ENCODE peak calls at places on chromosomes 4 and X, in seven cellular contexts. O, Q, K, U, V, D and M are unnamed samples.

GRCh38 chr4:139552908-139553307 is 3.1 kb downstream of the SETD7 start:
- DNase-seq in K (no peak), U (no peak), V (no peak), D (peak; percentile 41), Q (no peak), O (no peak), M (no peak)

GRCh38 chrX:12887767-12888166 is 18.7 kb upstream of the TLR8 start:
- DNase-seq in O (no peak), V (no peak), U (no peak), K (no peak), Q (no peak), D (no peak), M (no peak)

GRCh38 chr4:140061883-140062282 is 92.1 kb downstream of the MAML3 start:
- DNase-seq in D (no peak), V (no peak), O (no peak), K (no peak), Q (no peak), U (no peak), M (no peak)

GRCh38 chr4:118746251-118746919 is 61.2 kb downstream of the METTL14 start:
- DNase-seq in U (no peak), D (no peak), K (no peak), O (no peak), V (no peak), Q (no peak), M (no peak)

GRCh38 chr4:2965262-2965661 is 1.9 kb downstream of the GRK4 start:
- DNase-seq in O (no peak), Q (no peak), V (no peak), U (no peak), D (no peak), K (no peak), M (no peak)

GRCh38 chr4:20249333-20249732 is 2.4 kb upstream of the SLIT2 start:
- DNase-seq in U (no peak), O (peak; percentile 50), V (no peak), D (peak; percentile 80), K (peak; percentile 85), Q (peak; percentile 47), M (no peak)

GRCh38 chr4:1833307-1834046 is 22.5 kb downstream of the LETM1 start:
- DNase-seq in K (no peak), Q (no peak), D (no peak), U (no peak), O (no peak), V (no peak), M (no peak)

GRCh38 chr4:41212221-41213203 is 1.8 kb downstream of the APBB2 start:
- DNase-seq in Q (peak; percentile 74), O (peak; percentile 71), D (peak; percentile 88), K (peak; percentile 90), V (peak; percentile 57), U (no peak), M (peak; percentile 45)

GRCh38 chr4:7649411-7649740 is 214.6 kb upstream of the PSAPL1 start:
- DNase-seq in K (no peak), V (no peak), O (no peak), Q (no peak), U (no peak), D (no peak), M (no peak)

GRCh38 chrX:21840199-21840557 is 761 bp downstream of the MBTPS2 start:
- DNase-seq in K (peak; percentile 13), V (no peak), D (peak; percentile 31), Q (peak; percentile 1), U (peak; percentile 1), O (peak; percentile 34), M (no peak)

GRCh38 chr4:140296335-140296753 is 77.1 kb upstream of the SCOC start:
- DNase-seq in D (peak; percentile 87), O (peak; percentile 85), V (no peak), Q (peak; percentile 39), U (no peak), K (peak; percentile 96), M (peak; percentile 47)

GRCh38 chr4:5882947-5883346 is 9.9 kb downstream of the CRMP1 start:
- DNase-seq in K (no peak), D (no peak), O (no peak), U (no peak), Q (peak; percentile 5), V (no peak), M (no peak)

GRCh38 chr4:104989363-104989762 is 157.3 kb upstream of the TET2 start:
- DNase-seq in O (peak; percentile 79), U (no peak), K (no peak), Q (peak; percentile 76), D (peak; percentile 34), V (no peak), M (peak; percentile 26)

GRCh38 chr4:118338981-118339765 is 13.6 kb downstream of the PRSS12 start:
- DNase-seq in V (no peak), U (no peak), O (peak; percentile 77), Q (peak; percentile 62), K (peak; percentile 71), D (peak; percentile 89), M (peak; percentile 43)

GRCh38 chrX:46209768-46210167 is 335.5 kb downstream of the ZNF674 start:
- DNase-seq in Q (peak; percentile 93), V (no peak), O (peak; percentile 61), K (no peak), U (no peak), D (no peak), M (no peak)

GRCh38 chr4:189124149-189124758 is 816.4 kb upstream of the FRG1 start:
- DNase-seq in Q (peak; percentile 39), D (peak; percentile 70), U (no peak), K (peak; percentile 79), V (peak; percentile 65), O (peak; percentile 8), M (peak; percentile 23)

GRCh38 chr4:142705820-142706219 is 140.3 kb downstream of the INPP4B start:
- DNase-seq in K (peak; percentile 30), D (no peak), U (no peak), Q (no peak), V (no peak), O (no peak), M (no peak)

GRCh38 chr4:38177035-38177791 is 217.0 kb downstream of the PTTG2 start:
- DNase-seq in O (peak; percentile 46), Q (peak; percentile 46), V (no peak), D (peak; percentile 59), K (peak; percentile 47), U (peak; percentile 62), M (peak; percentile 7)

GRCh38 chr4:181541396-181541795 is 701.8 kb upstream of the TENM3 start:
- DNase-seq in U (no peak), D (peak; percentile 66), Q (no peak), O (peak; percentile 77), V (no peak), K (no peak), M (no peak)

GRCh38 chr4:2047031-2047660 is 12.0 kb upstream of the NAT8L start:
- DNase-seq in V (no peak), D (no peak), O (no peak), U (no peak), K (no peak), Q (no peak), M (no peak)

GRCh38 chr4:76984788-76985211 is 35.2 kb downstream of the SEPTIN11 start:
- DNase-seq in O (peak; percentile 100), V (no peak), D (peak; percentile 100), U (no peak), Q (peak; percentile 80), K (peak; percentile 99), M (peak; percentile 74)

GRCh38 chrX:118521435-118521834 is 25.8 kb downstream of the DOCK11 start:
- DNase-seq in D (peak; percentile 71), Q (no peak), O (peak; percentile 61), V (no peak), K (peak; percentile 80), U (no peak), M (no peak)

GRCh38 chrX:118522230-118522926 is 26.8 kb downstream of the DOCK11 start:
- DNase-seq in U (no peak), V (no peak), D (no peak), O (no peak), Q (no peak), K (peak; percentile 9), M (no peak)

GRCh38 chrX:118520858-118521206 is 25.2 kb downstream of the DOCK11 start:
- DNase-seq in K (no peak), Q (no peak), O (peak; percentile 60), D (no peak), V (no peak), U (no peak), M (peak; percentile 6)

GRCh38 chrX:118520206-118520857 is 24.7 kb downstream of the DOCK11 start:
- DNase-seq in V (no peak), K (peak; percentile 84), Q (peak; percentile 56), D (peak; percentile 73), U (no peak), O (peak; percentile 69), M (peak; percentile 45)

GRCh38 chrX:118519411-118520205 is 24.0 kb downstream of the DOCK11 start:
- DNase-seq in D (peak; percentile 66), U (no peak), O (peak; percentile 71), K (peak; percentile 63), V (no peak), Q (peak; percentile 49), M (no peak)
- H3K4me3 ChIP-seq in D (no peak overlapping the region), U (no peak overlapping the region), O (no peak overlapping the region), K (no peak overlapping the region), V (no peak overlapping the region), Q (no peak overlapping the region), M (no peak overlapping the region)

GRCh38 chrX:102155806-102156179 is at the start of gene BEX5:
- DNase-seq in Q (peak; percentile 57), O (no peak), D (no peak), K (peak; percentile 12), V (peak; percentile 84), U (peak; percentile 70), M (peak; percentile 9)

GRCh38 chrX:102154218-102154860 is 1.4 kb downstream of the BEX5 start:
- DNase-seq in U (no peak), O (no peak), Q (no peak), D (no peak), V (peak; percentile 64), K (no peak), M (no peak)

GRCh38 chrX:102154900-102155805 is 624 bp downstream of the BEX5 start:
- DNase-seq in O (no peak), V (peak; percentile 11), U (peak; percentile 42), Q (peak; percentile 10), D (no peak), K (no peak), M (no peak)
- H3K4me3 ChIP-seq in O (no peak overlapping the region), V (peak overlapping the region; percentile 69), U (peak overlapping the region; percentile 74), Q (peak overlapping the region; percentile 40), D (no peak overlapping the region), K (no peak overlapping the region), M (no peak overlapping the region)

GRCh38 chrX:153643431-153644351 is 3.3 kb upstream of the DUSP9 start:
- DNase-seq in U (no peak), O (no peak), Q (no peak), D (peak; percentile 8), V (peak; percentile 22), K (peak; percentile 34), M (peak; percentile 22)
- H3K4me3 ChIP-seq in U (no peak overlapping the region), O (no peak overlapping the region), Q (no peak overlapping the region), D (no peak overlapping the region), V (peak overlapping the region; percentile 48), K (no peak overlapping the region), M (peak overlapping the region; percentile 22)

GRCh38 chrX:139692506-139692849 is 15.5 kb downstream of the MCF2 start:
- DNase-seq in K (peak; percentile 9), U (no peak), O (no peak), V (peak; percentile 36), Q (no peak), D (peak; percentile 5), M (no peak)

GRCh38 chrX:139691843-139692505 is 16.0 kb downstream of the MCF2 start:
- DNase-seq in K (peak; percentile 13), Q (no peak), D (peak; percentile 2), U (no peak), O (peak; percentile 18), V (peak; percentile 45), M (no peak)

GRCh38 chrX:139691493-139691842 is 16.5 kb downstream of the MCF2 start:
- DNase-seq in V (peak; percentile 15), U (no peak), K (peak; percentile 27), O (peak; percentile 19), Q (no peak), D (peak; percentile 3), M (peak; percentile 17)

GRCh38 chrX:139692908-139693307 is 15.1 kb downstream of the MCF2 start:
- DNase-seq in U (no peak), V (no peak), D (no peak), K (no peak), O (no peak), Q (no peak), M (no peak)
- H3K4me3 ChIP-seq in U (no peak overlapping the region), V (peak overlapping the region; percentile 55), D (no peak overlapping the region), K (peak overlapping the region; percentile 36), O (peak overlapping the region; percentile 15), Q (no peak overlapping the region), M (peak overlapping the region; percentile 27)